ENCODE peak calls at places on chromosomes 5 and 9, in eight cellular contexts. J is adipocyte, A is tibial nerve, R is endodermal cell, H is AG04450, S is OCI-LY7, G is bronchial epithelial cell, D is GM06990. X is an unnamed sample.

GRCh38 chr5:53343187-53343586 is 137.2 kb upstream of the FST start:
- DNase-seq in G (peak; percentile 98), S (no peak), H (peak; percentile 92), J (peak; percentile 70), A (no peak), D (no peak), R (no peak), X (peak; percentile 98)

GRCh38 chr5:33400675-33401074 is 40.1 kb upstream of the TARS1 start:
- DNase-seq in D (no peak), A (no peak), J (no peak), G (no peak), S (peak; percentile 39), H (no peak), R (no peak), X (no peak)

GRCh38 chr5:66171349-66172344 is 27.5 kb downstream of the SREK1 start:
- DNase-seq in J (peak; percentile 84), H (no peak), R (no peak), D (peak; percentile 11), S (peak; percentile 82), A (no peak), G (peak; percentile 57), X (peak; percentile 17)

GRCh38 chr5:102229685-102230084 is 66.4 kb downstream of the SLCO4C1 start:
- DNase-seq in H (no peak), G (no peak), J (no peak), R (no peak), S (peak; percentile 1), A (no peak), D (no peak), X (no peak)

GRCh38 chr9:133992780-133993634 is 883 bp upstream of the VAV2 start:
- DNase-seq in H (peak; percentile 69), J (peak; percentile 92), A (peak; percentile 81), D (peak; percentile 81), S (peak; percentile 78), R (peak; percentile 89), G (peak; percentile 86), X (peak; percentile 78)

GRCh38 chr9:97594414-97594921 is 38.7 kb downstream of the TSTD2 start:
- DNase-seq in S (no peak), J (no peak), G (no peak), D (no peak), H (no peak), R (no peak), A (no peak), X (no peak)

GRCh38 chr5:58400737-58401136 is 59.1 kb downstream of the PLK2 start:
- DNase-seq in J (no peak), H (no peak), R (no peak), A (no peak), S (no peak), D (no peak), G (no peak), X (no peak)

GRCh38 chr5:55278778-55279177 is 28.7 kb downstream of the DHX29 start:
- DNase-seq in D (no peak), R (no peak), J (peak; percentile 55), S (no peak), G (peak; percentile 40), H (no peak), A (no peak), X (peak; percentile 9)

GRCh38 chr9:89342948-89343347 is 24.6 kb downstream of the SECISBP2 start:
- DNase-seq in S (no peak), H (no peak), A (no peak), J (no peak), R (no peak), D (no peak), G (no peak), X (no peak)

GRCh38 chr5:172107606-172108005 is 80.4 kb downstream of the STK10 start:
- DNase-seq in A (no peak), G (peak; percentile 23), H (peak; percentile 60), J (peak; percentile 88), S (no peak), R (no peak), D (no peak), X (peak; percentile 64)

GRCh38 chr5:433836-434235 is 9.1 kb upstream of the EXOC3 start:
- DNase-seq in S (no peak), G (no peak), D (no peak), A (no peak), H (no peak), R (peak; percentile 38), J (no peak), X (no peak)

GRCh38 chr9:114339130-114339908 is 9.7 kb downstream of the ORM2 start:
- DNase-seq in H (no peak), R (peak; percentile 90), S (peak; percentile 71), J (peak; percentile 66), D (peak; percentile 69), A (no peak), G (no peak), X (no peak)

GRCh38 chr5:16922430-16922829 is 13.7 kb downstream of the MYO10 start:
- DNase-seq in R (no peak), S (no peak), J (no peak), D (no peak), A (no peak), H (no peak), G (no peak), X (no peak)

GRCh38 chr5:58961631-58962280 is 378.9 kb downstream of the RAB3C start:
- DNase-seq in H (no peak), S (no peak), A (no peak), J (no peak), D (peak; percentile 9), G (no peak), R (no peak), X (no peak)

GRCh38 chr5:33969572-33970452 is 14.7 kb downstream of the SLC45A2 start:
- DNase-seq in G (peak; percentile 38), D (peak; percentile 40), H (peak; percentile 43), R (peak; percentile 66), J (peak; percentile 83), A (no peak), S (peak; percentile 17), X (peak; percentile 42)

GRCh38 chr5:136016945-136017530 is 11.8 kb upstream of the TGFBI start:
- DNase-seq in D (no peak), G (peak; percentile 94), S (no peak), R (peak; percentile 5), A (no peak), J (peak; percentile 38), H (no peak), X (peak; percentile 95)

GRCh38 chr5:62084391-62084790 is 221.6 kb upstream of the KIF2A start:
- DNase-seq in H (no peak), A (no peak), R (no peak), J (no peak), D (no peak), G (no peak), S (no peak), X (no peak)

GRCh38 chr5:134738963-134739661 is 764 bp downstream of the CAMLG start:
- DNase-seq in H (no peak), S (peak; percentile 65), G (peak; percentile 68), D (peak; percentile 20), A (no peak), J (peak; percentile 67), R (peak; percentile 77), X (peak; percentile 17)

GRCh38 chr5:31052937-31053658 is 140.4 kb upstream of the CDH6 start:
- DNase-seq in D (no peak), J (no peak), R (no peak), S (no peak), G (peak; percentile 57), H (no peak), A (no peak), X (no peak)

GRCh38 chr9:126558051-126558665 is 55.6 kb upstream of the LMX1B start:
- DNase-seq in G (peak; percentile 49), R (peak; percentile 93), D (no peak), A (peak; percentile 22), H (no peak), J (peak; percentile 71), S (peak; percentile 67), X (no peak)

GRCh38 chr9:19461135-19461534 is 52.3 kb downstream of the ACER2 start:
- DNase-seq in H (no peak), A (no peak), J (no peak), R (peak; percentile 36), D (no peak), G (no peak), S (no peak), X (no peak)

GRCh38 chr9:19460258-19460657 is 51.4 kb downstream of the ACER2 start:
- DNase-seq in G (no peak), A (no peak), J (no peak), S (no peak), H (no peak), R (peak; percentile 15), D (no peak), X (no peak)

GRCh38 chr9:19451240-19452087 is 42.7 kb downstream of the ACER2 start:
- DNase-seq in D (peak; percentile 60), J (no peak), S (no peak), R (no peak), A (no peak), H (no peak), G (no peak), X (no peak)

GRCh38 chr9:19457694-19458009 is 48.8 kb downstream of the ACER2 start:
- DNase-seq in H (no peak), D (no peak), A (no peak), J (no peak), G (no peak), R (no peak), S (no peak), X (no peak)

GRCh38 chr9:19456996-19457693 is 48.3 kb downstream of the ACER2 start:
- DNase-seq in G (peak; percentile 74), A (peak; percentile 43), H (peak; percentile 51), D (peak; percentile 36), J (peak; percentile 92), S (peak; percentile 68), R (peak; percentile 91), X (no peak)
- H3K4me3 ChIP-seq in G (no peak overlapping the region), A (peak overlapping the region; percentile 17), H (peak overlapping the region; percentile 39), D (peak overlapping the region; percentile 34), J (peak overlapping the region; percentile 39), S (peak overlapping the region; percentile 41), R (no peak overlapping the region), X (peak overlapping the region; percentile 37)

GRCh38 chr5:155728857-155729683 is 597.9 kb upstream of the SGCD start:
- DNase-seq in R (peak; percentile 75), G (no peak), S (no peak), A (no peak), H (no peak), J (peak; percentile 31), D (no peak), X (no peak)
- H3K4me3 ChIP-seq in R (peak overlapping the region; percentile 74), G (no peak overlapping the region), S (no peak overlapping the region), A (peak overlapping the region; percentile 47), H (no peak overlapping the region), J (peak overlapping the region; percentile 66), D (no peak overlapping the region), X (peak overlapping the region; percentile 32)

GRCh38 chr5:93887678-93888077 is 146.3 kb upstream of the POU5F2 start:
- DNase-seq in G (no peak), A (no peak), H (no peak), R (no peak), J (no peak), D (no peak), S (no peak), X (no peak)
- H3K4me3 ChIP-seq in G (no peak overlapping the region), A (no peak overlapping the region), H (no peak overlapping the region), R (no peak overlapping the region), J (no peak overlapping the region), D (no peak overlapping the region), S (no peak overlapping the region), X (no peak overlapping the region)

DNA sequence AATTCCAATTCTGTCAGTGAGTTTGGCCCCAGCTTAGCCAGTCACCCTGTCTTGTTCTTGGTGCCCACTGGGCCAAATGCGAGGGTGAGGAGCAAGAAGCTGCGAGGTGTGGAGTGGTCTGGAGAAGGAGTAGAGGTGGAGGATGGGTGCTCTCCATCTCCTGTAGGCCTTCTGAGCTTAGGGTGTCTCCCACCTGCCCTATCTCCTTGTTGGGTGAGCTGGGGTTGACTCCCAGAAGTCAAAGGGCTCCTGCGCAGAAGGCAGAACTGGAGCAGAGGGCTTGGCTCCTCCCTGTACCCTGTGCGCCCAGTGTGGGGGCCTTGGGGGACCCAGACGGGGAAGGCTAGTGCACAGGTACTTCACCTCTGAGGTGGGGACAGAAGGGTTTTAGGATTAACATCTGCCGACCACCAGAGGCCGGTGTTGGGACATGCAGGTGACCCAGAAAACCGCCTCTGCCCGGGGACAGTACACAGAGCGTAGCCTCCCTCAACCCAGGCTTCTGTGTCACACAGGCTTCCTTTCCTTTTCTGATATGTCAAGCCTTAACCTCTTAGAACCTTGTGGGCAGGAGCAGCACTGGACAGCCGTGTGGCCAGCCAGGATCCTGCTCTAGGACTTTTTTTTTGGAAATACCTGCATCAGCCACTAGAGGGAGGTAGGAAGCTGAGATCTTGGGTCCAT is 16.9 kb downstream of the IL5 start:
- DNase-seq in R (peak; percentile 82), S (peak; percentile 65), G (peak; percentile 53), D (peak; percentile 67), H (no peak), J (peak; percentile 86), A (no peak), X (no peak)
- H3K4me3 ChIP-seq in R (peak overlapping the region; percentile 67), S (no peak overlapping the region), G (no peak overlapping the region), D (no peak overlapping the region), H (peak overlapping the region; percentile 20), J (no peak overlapping the region), A (no peak overlapping the region), X (no peak overlapping the region)